ENCODE peak calls at places on chromosome 20, in nine cellular contexts. One of them, this sample, is unnamed.

GRCh38 chr20:53925651-53926401 is 144.6 kb downstream of the BCAS1 start:
- DNase-seq in C1 segment of cervical spinal cord: no peak
- DNase-seq in GM04503: no peak
- DNase-seq in NCI-H510A treated with DMSO at 0.1 percent for 48 hours: no peak
- DNase-seq in endodermal cell: peak
- DNase-seq in heart left ventricle: no peak
- DNase-seq in progenitor cell of endocrine pancreas: no peak
- DNase-seq in stromal cell of bone marrow: no peak
- DNase-seq in left cardiac atrium: no peak
- DNase-seq in this sample: no peak

GRCh38 chr20:60268502-60268901 is 310.3 kb downstream of the CDH26 start:
- DNase-seq in C1 segment of cervical spinal cord: no peak
- DNase-seq in GM04503: no peak
- DNase-seq in NCI-H510A treated with DMSO at 0.1 percent for 48 hours: no peak
- DNase-seq in endodermal cell: no peak
- DNase-seq in heart left ventricle: no peak
- DNase-seq in progenitor cell of endocrine pancreas: no peak
- DNase-seq in stromal cell of bone marrow: no peak
- DNase-seq in left cardiac atrium: no peak
- DNase-seq in this sample: peak

GRCh38 chr20:62609170-62609786 is 33.0 kb upstream of the SLCO4A1 start:
- DNase-seq in C1 segment of cervical spinal cord: no peak
- DNase-seq in GM04503: no peak
- DNase-seq in NCI-H510A treated with DMSO at 0.1 percent for 48 hours: no peak
- DNase-seq in endodermal cell: no peak
- DNase-seq in heart left ventricle: peak
- DNase-seq in progenitor cell of endocrine pancreas: no peak
- DNase-seq in stromal cell of bone marrow: no peak
- DNase-seq in left cardiac atrium: no peak
- DNase-seq in this sample: no peak

GRCh38 chr20:53613748-53614147 is 20.1 kb upstream of the ZNF217 start:
- DNase-seq in C1 segment of cervical spinal cord: no peak
- DNase-seq in GM04503: no peak
- DNase-seq in NCI-H510A treated with DMSO at 0.1 percent for 48 hours: no peak
- DNase-seq in endodermal cell: no peak
- DNase-seq in heart left ventricle: no peak
- DNase-seq in progenitor cell of endocrine pancreas: no peak
- DNase-seq in stromal cell of bone marrow: no peak
- DNase-seq in left cardiac atrium: no peak
- DNase-seq in this sample: no peak

GRCh38 chr20:19697415-19697814 is 60.6 kb upstream of the RIN2 start:
- DNase-seq in C1 segment of cervical spinal cord: no peak
- DNase-seq in GM04503: no peak
- DNase-seq in NCI-H510A treated with DMSO at 0.1 percent for 48 hours: no peak
- DNase-seq in endodermal cell: no peak
- DNase-seq in heart left ventricle: no peak
- DNase-seq in progenitor cell of endocrine pancreas: no peak
- DNase-seq in stromal cell of bone marrow: no peak
- DNase-seq in left cardiac atrium: no peak
- DNase-seq in this sample: no peak

GRCh38 chr20:36645998-36646397 is at the start of gene SLA2:
- DNase-seq in C1 segment of cervical spinal cord: no peak
- DNase-seq in GM04503: no peak
- DNase-seq in NCI-H510A treated with DMSO at 0.1 percent for 48 hours: no peak
- DNase-seq in endodermal cell: no peak
- DNase-seq in heart left ventricle: no peak
- DNase-seq in progenitor cell of endocrine pancreas: no peak
- DNase-seq in stromal cell of bone marrow: no peak
- DNase-seq in left cardiac atrium: peak
- DNase-seq in this sample: no peak

GRCh38 chr20:63773571-63774347 is 34.2 kb downstream of the SLC2A4RG start:
- DNase-seq in C1 segment of cervical spinal cord: no peak
- DNase-seq in GM04503: no peak
- DNase-seq in NCI-H510A treated with DMSO at 0.1 percent for 48 hours: no peak
- DNase-seq in endodermal cell: no peak
- DNase-seq in heart left ventricle: peak
- DNase-seq in progenitor cell of endocrine pancreas: no peak
- DNase-seq in stromal cell of bone marrow: no peak
- DNase-seq in left cardiac atrium: no peak
- DNase-seq in this sample: no peak

GRCh38 chr20:52103911-52104545 is 87.6 kb downstream of the ZFP64 start:
- DNase-seq in C1 segment of cervical spinal cord: no peak
- DNase-seq in GM04503: no peak
- DNase-seq in NCI-H510A treated with DMSO at 0.1 percent for 48 hours: no peak
- DNase-seq in endodermal cell: peak
- DNase-seq in heart left ventricle: no peak
- DNase-seq in progenitor cell of endocrine pancreas: no peak
- DNase-seq in stromal cell of bone marrow: no peak
- DNase-seq in left cardiac atrium: no peak
- DNase-seq in this sample: no peak

GRCh38 chr20:63441136-63441776 is 31.2 kb downstream of the KCNQ2 start:
- DNase-seq in C1 segment of cervical spinal cord: no peak
- DNase-seq in GM04503: no peak
- DNase-seq in NCI-H510A treated with DMSO at 0.1 percent for 48 hours: no peak
- DNase-seq in endodermal cell: no peak
- DNase-seq in heart left ventricle: no peak
- DNase-seq in progenitor cell of endocrine pancreas: no peak
- DNase-seq in stromal cell of bone marrow: no peak
- DNase-seq in left cardiac atrium: no peak
- DNase-seq in this sample: no peak

GRCh38 chr20:32569380-32570305 is 15.5 kb downstream of the NOL4L start:
- DNase-seq in C1 segment of cervical spinal cord: no peak
- DNase-seq in GM04503: no peak
- DNase-seq in NCI-H510A treated with DMSO at 0.1 percent for 48 hours: no peak
- DNase-seq in endodermal cell: peak
- DNase-seq in heart left ventricle: peak
- DNase-seq in progenitor cell of endocrine pancreas: no peak
- DNase-seq in stromal cell of bone marrow: no peak
- DNase-seq in left cardiac atrium: no peak
- DNase-seq in this sample: no peak

GRCh38 chr20:34941224-34941623 is 14.4 kb downstream of the GSS start:
- DNase-seq in C1 segment of cervical spinal cord: no peak
- DNase-seq in GM04503: no peak
- DNase-seq in NCI-H510A treated with DMSO at 0.1 percent for 48 hours: no peak
- DNase-seq in endodermal cell: no peak
- DNase-seq in heart left ventricle: no peak
- DNase-seq in progenitor cell of endocrine pancreas: no peak
- DNase-seq in stromal cell of bone marrow: no peak
- DNase-seq in left cardiac atrium: no peak
- DNase-seq in this sample: no peak

GRCh38 chr20:19435820-19436219 is 223.4 kb downstream of the SLC24A3 start:
- DNase-seq in C1 segment of cervical spinal cord: no peak
- DNase-seq in GM04503: no peak
- DNase-seq in NCI-H510A treated with DMSO at 0.1 percent for 48 hours: no peak
- DNase-seq in endodermal cell: no peak
- DNase-seq in heart left ventricle: no peak
- DNase-seq in progenitor cell of endocrine pancreas: no peak
- DNase-seq in stromal cell of bone marrow: no peak
- DNase-seq in left cardiac atrium: no peak
- DNase-seq in this sample: no peak

GRCh38 chr20:17023811-17024210 is 203.0 kb upstream of the PCSK2 start:
- DNase-seq in C1 segment of cervical spinal cord: no peak
- DNase-seq in GM04503: no peak
- DNase-seq in NCI-H510A treated with DMSO at 0.1 percent for 48 hours: peak
- DNase-seq in endodermal cell: peak
- DNase-seq in heart left ventricle: no peak
- DNase-seq in progenitor cell of endocrine pancreas: no peak
- DNase-seq in stromal cell of bone marrow: no peak
- DNase-seq in left cardiac atrium: no peak
- DNase-seq in this sample: peak

GRCh38 chr20:2402271-2402980 is 21.7 kb downstream of the TGM6 start:
- DNase-seq in C1 segment of cervical spinal cord: no peak
- DNase-seq in GM04503: no peak
- DNase-seq in NCI-H510A treated with DMSO at 0.1 percent for 48 hours: peak
- DNase-seq in endodermal cell: no peak
- DNase-seq in heart left ventricle: no peak
- DNase-seq in progenitor cell of endocrine pancreas: no peak
- DNase-seq in stromal cell of bone marrow: peak
- DNase-seq in left cardiac atrium: no peak
- DNase-seq in this sample: peak

GRCh38 chr20:57203986-57204385 is 62.5 kb downstream of the BMP7 start:
- DNase-seq in C1 segment of cervical spinal cord: no peak
- DNase-seq in GM04503: no peak
- DNase-seq in NCI-H510A treated with DMSO at 0.1 percent for 48 hours: no peak
- DNase-seq in endodermal cell: no peak
- DNase-seq in heart left ventricle: no peak
- DNase-seq in progenitor cell of endocrine pancreas: no peak
- DNase-seq in stromal cell of bone marrow: no peak
- DNase-seq in left cardiac atrium: no peak
- DNase-seq in this sample: no peak

GRCh38 chr20:25088267-25088666 is 6.3 kb upstream of the VSX1 start:
- DNase-seq in C1 segment of cervical spinal cord: no peak
- DNase-seq in GM04503: no peak
- DNase-seq in NCI-H510A treated with DMSO at 0.1 percent for 48 hours: no peak
- DNase-seq in endodermal cell: no peak
- DNase-seq in heart left ventricle: no peak
- DNase-seq in progenitor cell of endocrine pancreas: no peak
- DNase-seq in stromal cell of bone marrow: no peak
- DNase-seq in left cardiac atrium: no peak
- DNase-seq in this sample: no peak

GRCh38 chr20:51586005-51586440 is 43.5 kb upstream of the NFATC2 start:
- DNase-seq in C1 segment of cervical spinal cord: no peak
- DNase-seq in GM04503: peak
- DNase-seq in NCI-H510A treated with DMSO at 0.1 percent for 48 hours: no peak
- DNase-seq in endodermal cell: peak
- DNase-seq in heart left ventricle: no peak
- DNase-seq in progenitor cell of endocrine pancreas: no peak
- DNase-seq in stromal cell of bone marrow: no peak
- DNase-seq in left cardiac atrium: no peak
- DNase-seq in this sample: no peak

GRCh38 chr20:39264506-39265172 is 302.5 kb downstream of the DHX35 start:
- DNase-seq in C1 segment of cervical spinal cord: no peak
- DNase-seq in GM04503: peak
- DNase-seq in NCI-H510A treated with DMSO at 0.1 percent for 48 hours: peak
- DNase-seq in endodermal cell: peak
- DNase-seq in heart left ventricle: no peak
- DNase-seq in progenitor cell of endocrine pancreas: peak
- DNase-seq in stromal cell of bone marrow: peak
- DNase-seq in left cardiac atrium: peak
- DNase-seq in this sample: peak

GRCh38 chr20:23078351-23078993 is 7.7 kb downstream of the CD93 start:
- DNase-seq in C1 segment of cervical spinal cord: no peak
- DNase-seq in GM04503: no peak
- DNase-seq in NCI-H510A treated with DMSO at 0.1 percent for 48 hours: no peak
- DNase-seq in endodermal cell: no peak
- DNase-seq in heart left ventricle: no peak
- DNase-seq in progenitor cell of endocrine pancreas: no peak
- DNase-seq in stromal cell of bone marrow: peak
- DNase-seq in left cardiac atrium: no peak
- DNase-seq in this sample: no peak

GRCh38 chr20:62356948-62357667 is 10.0 kb downstream of the LAMA5 start:
- DNase-seq in C1 segment of cervical spinal cord: no peak
- DNase-seq in GM04503: no peak
- DNase-seq in NCI-H510A treated with DMSO at 0.1 percent for 48 hours: peak
- DNase-seq in endodermal cell: peak
- DNase-seq in heart left ventricle: peak
- DNase-seq in progenitor cell of endocrine pancreas: no peak
- DNase-seq in stromal cell of bone marrow: no peak
- DNase-seq in left cardiac atrium: peak
- DNase-seq in this sample: peak

GRCh38 chr20:44703956-44704488 is 11.1 kb upstream of the CCN5 start:
- DNase-seq in C1 segment of cervical spinal cord: no peak
- DNase-seq in GM04503: no peak
- DNase-seq in NCI-H510A treated with DMSO at 0.1 percent for 48 hours: no peak
- DNase-seq in endodermal cell: no peak
- DNase-seq in heart left ventricle: peak
- DNase-seq in progenitor cell of endocrine pancreas: no peak
- DNase-seq in stromal cell of bone marrow: no peak
- DNase-seq in left cardiac atrium: no peak
- DNase-seq in this sample: peak

This sample was measured in DMS53.